ENCODE peak calls at places on chromosomes 7 and 10, in four cellular contexts. R is psoas muscle, D is NCI-H774, O is NCI-H345. T is an unnamed sample.

GRCh38 chr10:34156781-34157425 is 658.2 kb downstream of the PARD3 start:
- DNase-seq in R (no peak), D (no peak), O (no peak), T (peak)

GRCh38 chr7:103989200-103989784 is at the start of gene RELN:
- DNase-seq in R (no peak), D (peak), O (peak), T (peak)

GRCh38 chr10:12503311-12503710 is 154.0 kb downstream of the CAMK1D start:
- DNase-seq in R (no peak), D (peak), O (peak), T (peak)

GRCh38 chr10:103535595-103535994 is 42.1 kb downstream of the NEURL1 start:
- DNase-seq in R (no peak), D (no peak), O (no peak), T (no peak)

GRCh38 chr10:119198438-119198837 is 8.9 kb upstream of the GRK5 start:
- DNase-seq in R (no peak), D (no peak), O (no peak), T (no peak)

GRCh38 chr7:973312-973711 is 2.0 kb downstream of the COX19 start:
- DNase-seq in R (no peak), D (no peak), O (no peak), T (no peak)

GRCh38 chr10:62648941-62649340 is 155.6 kb upstream of the ADO start:
- DNase-seq in R (no peak), D (no peak), O (no peak), T (no peak)

GRCh38 chr7:103832438-103832837 is 157.0 kb downstream of the RELN start:
- DNase-seq in R (no peak), D (no peak), O (no peak), T (no peak)

GRCh38 chr7:156889746-156890145 is 3.2 kb downstream of the LMBR1 start:
- DNase-seq in R (no peak), D (no peak), O (no peak), T (no peak)

GRCh38 chr10:125096371-125096770 is 64.0 kb downstream of the CTBP2 start:
- DNase-seq in R (no peak), D (no peak), O (no peak), T (no peak)